ENCODE peak calls at places on chromosomes 3 and 15, in eight cellular contexts. One of them, this sample, is unnamed.

GRCh38 chr3:55690161-55690560 is 203.1 kb upstream of the WNT5A start:
- DNase-seq in chondrocyte: no peak
- DNase-seq in brain microvascular endothelial cell: no peak
- DNase-seq in OCI-LY7: peak
- DNase-seq in astrocyte of the spinal cord: no peak
- DNase-seq in Peyer's patch: no peak
- DNase-seq in left ventricle myocardium inferior: no peak
- DNase-seq in psoas muscle: no peak
- DNase-seq in this sample: no peak

GRCh38 chr3:132800958-132801357 is 78.7 kb upstream of the NPHP3 start:
- DNase-seq in chondrocyte: no peak
- DNase-seq in brain microvascular endothelial cell: no peak
- DNase-seq in OCI-LY7: no peak
- DNase-seq in astrocyte of the spinal cord: peak
- DNase-seq in Peyer's patch: no peak
- DNase-seq in left ventricle myocardium inferior: no peak
- DNase-seq in psoas muscle: no peak
- DNase-seq in this sample: no peak

GRCh38 chr3:13451301-13451673 is 28.8 kb upstream of the HDAC11 start:
- DNase-seq in chondrocyte: no peak
- DNase-seq in brain microvascular endothelial cell: peak
- DNase-seq in OCI-LY7: no peak
- DNase-seq in astrocyte of the spinal cord: no peak
- DNase-seq in Peyer's patch: no peak
- DNase-seq in left ventricle myocardium inferior: no peak
- DNase-seq in psoas muscle: no peak
- DNase-seq in this sample: no peak

GRCh38 chr15:82849556-82850241 is 40.3 kb downstream of the WHAMM start:
- DNase-seq in chondrocyte: no peak
- DNase-seq in brain microvascular endothelial cell: peak
- DNase-seq in OCI-LY7: peak
- DNase-seq in astrocyte of the spinal cord: peak
- DNase-seq in Peyer's patch: peak
- DNase-seq in left ventricle myocardium inferior: peak
- DNase-seq in psoas muscle: peak
- DNase-seq in this sample: peak

GRCh38 chr15:45645026-45645980 is 10.5 kb downstream of the SQOR start:
- DNase-seq in chondrocyte: no peak
- DNase-seq in brain microvascular endothelial cell: peak
- DNase-seq in OCI-LY7: no peak
- DNase-seq in astrocyte of the spinal cord: peak
- DNase-seq in Peyer's patch: no peak
- DNase-seq in left ventricle myocardium inferior: no peak
- DNase-seq in psoas muscle: no peak
- DNase-seq in this sample: no peak

GRCh38 chr3:127448161-127448561 is 142.4 kb downstream of the TPRA1 start:
- DNase-seq in chondrocyte: peak
- DNase-seq in brain microvascular endothelial cell: no peak
- DNase-seq in OCI-LY7: no peak
- DNase-seq in astrocyte of the spinal cord: no peak
- DNase-seq in Peyer's patch: no peak
- DNase-seq in left ventricle myocardium inferior: no peak
- DNase-seq in psoas muscle: no peak
- DNase-seq in this sample: no peak

GRCh38 chr3:130111185-130111864 is 29.7 kb downstream of the ALG1L2 start:
- DNase-seq in chondrocyte: peak
- DNase-seq in brain microvascular endothelial cell: peak
- DNase-seq in OCI-LY7: peak
- DNase-seq in astrocyte of the spinal cord: peak
- DNase-seq in Peyer's patch: peak
- DNase-seq in left ventricle myocardium inferior: peak
- DNase-seq in psoas muscle: peak
- DNase-seq in this sample: peak

GRCh38 chr15:86571873-86572272 is 492.2 kb downstream of the AGBL1 start:
- DNase-seq in chondrocyte: no peak
- DNase-seq in brain microvascular endothelial cell: no peak
- DNase-seq in OCI-LY7: no peak
- DNase-seq in astrocyte of the spinal cord: no peak
- DNase-seq in Peyer's patch: no peak
- DNase-seq in left ventricle myocardium inferior: no peak
- DNase-seq in psoas muscle: no peak
- DNase-seq in this sample: no peak

GRCh38 chr3:187291001-187291511 is 481 bp downstream of the MASP1 start:
- DNase-seq in chondrocyte: no peak
- DNase-seq in brain microvascular endothelial cell: peak
- DNase-seq in OCI-LY7: no peak
- DNase-seq in astrocyte of the spinal cord: peak
- DNase-seq in Peyer's patch: no peak
- DNase-seq in left ventricle myocardium inferior: no peak
- DNase-seq in psoas muscle: peak
- DNase-seq in this sample: no peak

GRCh38 chr15:78362716-78363426 is 22.7 kb downstream of the CRABP1 start:
- DNase-seq in chondrocyte: peak
- DNase-seq in brain microvascular endothelial cell: no peak
- DNase-seq in OCI-LY7: no peak
- DNase-seq in astrocyte of the spinal cord: no peak
- DNase-seq in Peyer's patch: no peak
- DNase-seq in left ventricle myocardium inferior: no peak
- DNase-seq in psoas muscle: no peak
- DNase-seq in this sample: no peak

GRCh38 chr3:194971965-194972364 is 286.3 kb downstream of the FAM43A start:
- DNase-seq in chondrocyte: no peak
- DNase-seq in brain microvascular endothelial cell: no peak
- DNase-seq in OCI-LY7: no peak
- DNase-seq in astrocyte of the spinal cord: no peak
- DNase-seq in Peyer's patch: no peak
- DNase-seq in left ventricle myocardium inferior: no peak
- DNase-seq in psoas muscle: no peak
- DNase-seq in this sample: no peak

GRCh38 chr3:128133273-128133883 is 9.8 kb upstream of the RUVBL1 start:
- DNase-seq in chondrocyte: no peak
- DNase-seq in brain microvascular endothelial cell: peak
- DNase-seq in OCI-LY7: peak
- DNase-seq in astrocyte of the spinal cord: peak
- DNase-seq in Peyer's patch: no peak
- DNase-seq in left ventricle myocardium inferior: no peak
- DNase-seq in psoas muscle: no peak
- DNase-seq in this sample: peak

GRCh38 chr15:95875141-95875643 is 455.3 kb upstream of the NR2F2 start:
- DNase-seq in chondrocyte: no peak
- DNase-seq in brain microvascular endothelial cell: peak
- DNase-seq in OCI-LY7: no peak
- DNase-seq in astrocyte of the spinal cord: peak
- DNase-seq in Peyer's patch: no peak
- DNase-seq in left ventricle myocardium inferior: no peak
- DNase-seq in psoas muscle: no peak
- DNase-seq in this sample: no peak

GRCh38 chr15:60972866-60973265 is 256.2 kb downstream of the RORA start:
- DNase-seq in chondrocyte: no peak
- DNase-seq in brain microvascular endothelial cell: peak
- DNase-seq in OCI-LY7: no peak
- DNase-seq in astrocyte of the spinal cord: peak
- DNase-seq in Peyer's patch: no peak
- DNase-seq in left ventricle myocardium inferior: no peak
- DNase-seq in psoas muscle: no peak
- DNase-seq in this sample: no peak

GRCh38 chr3:48990636-48991421 is 788 bp downstream of the P4HTM start:
- DNase-seq in chondrocyte: no peak
- DNase-seq in brain microvascular endothelial cell: no peak
- DNase-seq in OCI-LY7: peak
- DNase-seq in astrocyte of the spinal cord: peak
- DNase-seq in Peyer's patch: peak
- DNase-seq in left ventricle myocardium inferior: no peak
- DNase-seq in psoas muscle: peak
- DNase-seq in this sample: no peak

GRCh38 chr15:81106560-81106959 is 27.5 kb upstream of the CFAP161 start:
- DNase-seq in chondrocyte: no peak
- DNase-seq in brain microvascular endothelial cell: peak
- DNase-seq in OCI-LY7: peak
- DNase-seq in astrocyte of the spinal cord: peak
- DNase-seq in Peyer's patch: peak
- DNase-seq in left ventricle myocardium inferior: no peak
- DNase-seq in psoas muscle: no peak
- DNase-seq in this sample: no peak

GRCh38 chr3:172869356-172869755 is 118.8 kb downstream of the ECT2 start:
- DNase-seq in chondrocyte: no peak
- DNase-seq in brain microvascular endothelial cell: no peak
- DNase-seq in OCI-LY7: no peak
- DNase-seq in astrocyte of the spinal cord: no peak
- DNase-seq in Peyer's patch: no peak
- DNase-seq in left ventricle myocardium inferior: no peak
- DNase-seq in psoas muscle: no peak
- DNase-seq in this sample: no peak

GRCh38 chr15:50624616-50625168 is 61.9 kb downstream of the TRPM7 start:
- DNase-seq in chondrocyte: no peak
- DNase-seq in brain microvascular endothelial cell: no peak
- DNase-seq in OCI-LY7: no peak
- DNase-seq in astrocyte of the spinal cord: no peak
- DNase-seq in Peyer's patch: no peak
- DNase-seq in left ventricle myocardium inferior: no peak
- DNase-seq in psoas muscle: no peak
- DNase-seq in this sample: no peak

GRCh38 chr15:33623010-33623409 is 312.2 kb downstream of the RYR3 start:
- DNase-seq in chondrocyte: no peak
- DNase-seq in brain microvascular endothelial cell: no peak
- DNase-seq in OCI-LY7: peak
- DNase-seq in astrocyte of the spinal cord: no peak
- DNase-seq in Peyer's patch: no peak
- DNase-seq in left ventricle myocardium inferior: no peak
- DNase-seq in psoas muscle: no peak
- DNase-seq in this sample: no peak

GRCh38 chr15:67613708-67614107 is 71.2 kb downstream of the MAP2K5 start:
- DNase-seq in chondrocyte: no peak
- DNase-seq in brain microvascular endothelial cell: no peak
- DNase-seq in OCI-LY7: peak
- DNase-seq in astrocyte of the spinal cord: no peak
- DNase-seq in Peyer's patch: no peak
- DNase-seq in left ventricle myocardium inferior: no peak
- DNase-seq in psoas muscle: no peak
- DNase-seq in this sample: no peak
- TF ChIP-seq CTCF in chondrocyte: no peak
- TF ChIP-seq CTCF in brain microvascular endothelial cell: peak
- TF ChIP-seq CTCF in OCI-LY7: peak
- TF ChIP-seq CTCF in astrocyte of the spinal cord: no peak
- TF ChIP-seq CTCF in Peyer's patch: no peak
- TF ChIP-seq CTCF in left ventricle myocardium inferior: no peak
- TF ChIP-seq CTCF in psoas muscle: no peak
- TF ChIP-seq CTCF in this sample: no peak

GRCh38 chr15:76974456-76975083 is 20.4 kb upstream of the PSTPIP1 start:
- DNase-seq in chondrocyte: no peak
- DNase-seq in brain microvascular endothelial cell: no peak
- DNase-seq in OCI-LY7: no peak
- DNase-seq in astrocyte of the spinal cord: no peak
- DNase-seq in Peyer's patch: no peak
- DNase-seq in left ventricle myocardium inferior: no peak
- DNase-seq in psoas muscle: no peak
- DNase-seq in this sample: no peak

GRCh38 chr15:76973906-76974305 is 21.0 kb upstream of the PSTPIP1 start:
- DNase-seq in chondrocyte: no peak
- DNase-seq in brain microvascular endothelial cell: no peak
- DNase-seq in OCI-LY7: no peak
- DNase-seq in astrocyte of the spinal cord: no peak
- DNase-seq in Peyer's patch: no peak
- DNase-seq in left ventricle myocardium inferior: no peak
- DNase-seq in psoas muscle: no peak
- DNase-seq in this sample: no peak

GRCh38 chr15:76972420-76973361 is 22.2 kb upstream of the PSTPIP1 start:
- DNase-seq in chondrocyte: no peak
- DNase-seq in brain microvascular endothelial cell: peak
- DNase-seq in OCI-LY7: no peak
- DNase-seq in astrocyte of the spinal cord: no peak
- DNase-seq in Peyer's patch: no peak
- DNase-seq in left ventricle myocardium inferior: no peak
- DNase-seq in psoas muscle: no peak
- DNase-seq in this sample: no peak

GRCh38 chr15:76976572-76977270 is 18.2 kb upstream of the PSTPIP1 start:
- DNase-seq in chondrocyte: no peak
- DNase-seq in brain microvascular endothelial cell: no peak
- DNase-seq in OCI-LY7: no peak
- DNase-seq in astrocyte of the spinal cord: no peak
- DNase-seq in Peyer's patch: no peak
- DNase-seq in left ventricle myocardium inferior: no peak
- DNase-seq in psoas muscle: no peak
- DNase-seq in this sample: no peak

GRCh38 chr15:76973362-76973743 is 21.6 kb upstream of the PSTPIP1 start:
- DNase-seq in chondrocyte: no peak
- DNase-seq in brain microvascular endothelial cell: no peak
- DNase-seq in OCI-LY7: peak
- DNase-seq in astrocyte of the spinal cord: no peak
- DNase-seq in Peyer's patch: peak
- DNase-seq in left ventricle myocardium inferior: no peak
- DNase-seq in psoas muscle: peak
- DNase-seq in this sample: no peak
- TF ChIP-seq CTCF in chondrocyte: peak
- TF ChIP-seq CTCF in brain microvascular endothelial cell: peak
- TF ChIP-seq CTCF in OCI-LY7: peak
- TF ChIP-seq CTCF in astrocyte of the spinal cord: peak
- TF ChIP-seq CTCF in Peyer's patch: peak
- TF ChIP-seq CTCF in left ventricle myocardium inferior: peak
- TF ChIP-seq CTCF in psoas muscle: peak
- TF ChIP-seq CTCF in this sample: peak

DNA sequence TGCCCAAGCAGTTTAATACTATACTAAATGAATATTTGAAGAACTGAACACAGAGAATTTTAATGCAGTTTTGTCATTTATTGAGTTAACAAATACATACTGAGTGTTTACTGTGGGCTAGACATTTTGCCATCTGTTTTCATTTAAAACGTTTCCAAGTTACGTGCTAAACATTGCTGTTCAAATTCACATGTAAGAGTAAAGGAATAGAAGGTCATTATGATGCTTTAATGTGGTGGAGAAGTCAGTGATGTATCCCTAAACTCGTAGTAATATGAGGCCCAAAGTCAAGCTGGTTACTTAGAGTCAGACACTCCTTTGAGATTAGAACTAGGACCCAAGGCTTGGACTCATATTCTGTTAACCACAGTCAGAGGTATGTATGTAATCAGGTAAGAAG is 49.4 kb downstream of the CRYBG3 start:
- DNase-seq in chondrocyte: no peak
- DNase-seq in brain microvascular endothelial cell: no peak
- DNase-seq in OCI-LY7: no peak
- DNase-seq in astrocyte of the spinal cord: peak
- DNase-seq in Peyer's patch: no peak
- DNase-seq in left ventricle myocardium inferior: no peak
- DNase-seq in psoas muscle: no peak
- DNase-seq in this sample: no peak
- TF ChIP-seq CTCF in chondrocyte: no peak
- TF ChIP-seq CTCF in brain microvascular endothelial cell: no peak
- TF ChIP-seq CTCF in OCI-LY7: no peak
- TF ChIP-seq CTCF in astrocyte of the spinal cord: no peak
- TF ChIP-seq CTCF in Peyer's patch: no peak
- TF ChIP-seq CTCF in left ventricle myocardium inferior: no peak
- TF ChIP-seq CTCF in psoas muscle: no peak
- TF ChIP-seq CTCF in this sample: no peak

DNA sequence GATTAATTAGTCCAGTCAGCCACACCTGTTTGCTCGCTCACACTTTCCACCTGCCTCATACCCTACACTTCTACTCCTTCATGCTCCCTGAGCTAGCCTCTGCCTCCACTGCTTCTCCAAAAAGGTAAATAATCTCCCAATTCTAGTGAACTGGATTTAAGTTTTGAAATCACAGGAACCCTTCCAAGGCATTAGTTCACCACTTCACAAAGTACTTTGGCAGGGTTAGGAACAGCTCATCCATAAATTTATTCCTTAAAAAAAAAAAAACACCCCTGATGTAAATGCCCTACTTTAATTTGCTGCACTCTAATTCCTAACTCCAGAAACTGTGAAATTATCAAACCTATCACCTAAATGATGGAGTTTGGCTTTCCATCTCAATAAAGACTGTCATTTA is 58.3 kb downstream of the GADL1 start:
- DNase-seq in chondrocyte: no peak
- DNase-seq in brain microvascular endothelial cell: no peak
- DNase-seq in OCI-LY7: no peak
- DNase-seq in astrocyte of the spinal cord: no peak
- DNase-seq in Peyer's patch: no peak
- DNase-seq in left ventricle myocardium inferior: no peak
- DNase-seq in psoas muscle: no peak
- DNase-seq in this sample: no peak
- TF ChIP-seq CTCF in chondrocyte: no peak
- TF ChIP-seq CTCF in brain microvascular endothelial cell: no peak
- TF ChIP-seq CTCF in OCI-LY7: no peak
- TF ChIP-seq CTCF in astrocyte of the spinal cord: no peak
- TF ChIP-seq CTCF in Peyer's patch: no peak
- TF ChIP-seq CTCF in left ventricle myocardium inferior: no peak
- TF ChIP-seq CTCF in psoas muscle: no peak
- TF ChIP-seq CTCF in this sample: no peak

This sample was measured in progenitor cell of endocrine pancreas.